ENCODE peak calls at places on chromosomes 2 and 18, in four cellular contexts. L is HFF-Myc, I is astrocyte of the spinal cord, Z is HT-29. B is an unnamed sample.

GRCh38 chr2:189142893-189143759 is 36.4 kb downstream of the COL5A2 start:
- DNase-seq in I (no peak), Z (peak), L (no peak), B (peak)

GRCh38 chr2:217694296-217694695 is 308.5 kb downstream of the TNS1 start:
- DNase-seq in Z (no peak), L (no peak), I (peak), B (no peak)

GRCh38 chr2:189233527-189233926 is 54.0 kb upstream of the COL5A2 start:
- DNase-seq in Z (no peak), L (no peak), I (no peak), B (no peak)

GRCh38 chr18:24972577-24972976 is 379.4 kb downstream of the ZNF521 start:
- DNase-seq in I (no peak), Z (no peak), L (no peak), B (no peak)

GRCh38 chr18:48215876-48216638 is 193.1 kb downstream of the ZBTB7C start:
- DNase-seq in I (no peak), Z (no peak), L (no peak), B (no peak)

GRCh38 chr2:118498943-118499342 is 348.5 kb downstream of the EN1 start:
- DNase-seq in I (no peak), L (no peak), Z (no peak), B (no peak)

GRCh38 chr2:144048631-144049060 is 471.3 kb downstream of the ZEB2 start:
- DNase-seq in Z (no peak), I (no peak), L (no peak), B (no peak)

GRCh38 chr18:24118750-24119577 is 19.9 kb upstream of the CABYR start:
- DNase-seq in L (peak), I (peak), Z (peak), B (peak)

GRCh38 chr2:221124542-221125235 is 447.4 kb downstream of the EPHA4 start:
- DNase-seq in L (no peak), I (no peak), Z (no peak), B (no peak)

GRCh38 chr2:231182500-231182899 is 15.9 kb upstream of the ARMC9 start:
- DNase-seq in I (no peak), L (no peak), Z (no peak), B (no peak)

GRCh38 chr2:235685024-235685721 is 191.3 kb downstream of the AGAP1 start:
- DNase-seq in L (no peak), Z (no peak), I (no peak), B (no peak)

GRCh38 chr2:233867993-233868532 is at the start of gene MSL3B:
- DNase-seq in I (peak), Z (peak), L (peak), B (peak)